ENCODE peak calls at places on chromosome 4, in four cellular contexts. One of them, this sample, is unnamed.

GRCh38 chr4:67549123-67549522 is 3.8 kb upstream of the CENPC start:
- DNase-seq in foreskin melanocyte: peak
- DNase-seq in WTC11: no peak
- DNase-seq in ecto neural progenitor cell: no peak
- DNase-seq in this sample: no peak

GRCh38 chr4:98341309-98341708 is 80.1 kb downstream of the RAP1GDS1 start:
- DNase-seq in foreskin melanocyte: no peak
- DNase-seq in WTC11: no peak
- DNase-seq in ecto neural progenitor cell: no peak
- DNase-seq in this sample: no peak

GRCh38 chr4:169649545-169650226 is 29.3 kb downstream of the CLCN3 start:
- DNase-seq in foreskin melanocyte: peak
- DNase-seq in WTC11: no peak
- DNase-seq in ecto neural progenitor cell: no peak
- DNase-seq in this sample: peak

GRCh38 chr4:106502106-106502699 is 133.6 kb upstream of the GIMD1 start:
- DNase-seq in foreskin melanocyte: peak
- DNase-seq in WTC11: peak
- DNase-seq in ecto neural progenitor cell: peak
- DNase-seq in this sample: peak

GRCh38 chr4:145868637-145869409 is 69.8 kb downstream of the ZNF827 start:
- DNase-seq in foreskin melanocyte: no peak
- DNase-seq in WTC11: no peak
- DNase-seq in ecto neural progenitor cell: no peak
- DNase-seq in this sample: no peak

GRCh38 chr4:41218703-41219102 is 4.4 kb upstream of the APBB2 start:
- DNase-seq in foreskin melanocyte: no peak
- DNase-seq in WTC11: no peak
- DNase-seq in ecto neural progenitor cell: no peak
- DNase-seq in this sample: no peak

GRCh38 chr4:10728016-10728415 is 43.4 kb upstream of the CLNK start:
- DNase-seq in foreskin melanocyte: no peak
- DNase-seq in WTC11: no peak
- DNase-seq in ecto neural progenitor cell: no peak
- DNase-seq in this sample: no peak

GRCh38 chr4:173424899-173425805 is 26.2 kb upstream of the SCRG1 start:
- DNase-seq in foreskin melanocyte: peak
- DNase-seq in WTC11: no peak
- DNase-seq in ecto neural progenitor cell: no peak
- DNase-seq in this sample: no peak

GRCh38 chr4:93897559-93897958 is 69.0 kb downstream of the ATOH1 start:
- DNase-seq in foreskin melanocyte: peak
- DNase-seq in WTC11: no peak
- DNase-seq in ecto neural progenitor cell: no peak
- DNase-seq in this sample: peak

GRCh38 chr4:109302366-109303140 is at the start of gene COL25A1:
- DNase-seq in foreskin melanocyte: peak
- DNase-seq in WTC11: peak
- DNase-seq in ecto neural progenitor cell: peak
- DNase-seq in this sample: peak

GRCh38 chr4:186628058-186628711 is 72.8 kb upstream of the MTNR1A start:
- DNase-seq in foreskin melanocyte: no peak
- DNase-seq in WTC11: no peak
- DNase-seq in ecto neural progenitor cell: no peak
- DNase-seq in this sample: no peak

GRCh38 chr4:10456270-10457254 is 664 bp downstream of the ZNF518B start:
- DNase-seq in foreskin melanocyte: peak
- DNase-seq in WTC11: peak
- DNase-seq in ecto neural progenitor cell: peak
- DNase-seq in this sample: no peak

GRCh38 chr4:36786519-36786918 is 458.0 kb upstream of the NWD2 start:
- DNase-seq in foreskin melanocyte: no peak
- DNase-seq in WTC11: no peak
- DNase-seq in ecto neural progenitor cell: no peak
- DNase-seq in this sample: no peak

GRCh38 chr4:118746251-118746919 is 61.2 kb downstream of the METTL14 start:
- DNase-seq in foreskin melanocyte: no peak
- DNase-seq in WTC11: no peak
- DNase-seq in ecto neural progenitor cell: no peak
- DNase-seq in this sample: no peak

GRCh38 chr4:83852085-83852451 is 316.2 kb downstream of the GPAT3 start:
- DNase-seq in foreskin melanocyte: no peak
- DNase-seq in WTC11: no peak
- DNase-seq in ecto neural progenitor cell: no peak
- DNase-seq in this sample: no peak

GRCh38 chr4:76153356-76153755 is 5.2 kb upstream of the NUP54 start:
- DNase-seq in foreskin melanocyte: peak
- DNase-seq in WTC11: no peak
- DNase-seq in ecto neural progenitor cell: no peak
- DNase-seq in this sample: peak

GRCh38 chr4:169017971-169018370 is 7.9 kb upstream of the CBR4 start:
- DNase-seq in foreskin melanocyte: peak
- DNase-seq in WTC11: no peak
- DNase-seq in ecto neural progenitor cell: peak
- DNase-seq in this sample: no peak

GRCh38 chr4:115259651-115260050 is 146.2 kb upstream of the NDST4 start:
- DNase-seq in foreskin melanocyte: no peak
- DNase-seq in WTC11: no peak
- DNase-seq in ecto neural progenitor cell: no peak
- DNase-seq in this sample: no peak

GRCh38 chr4:151667025-151667424 is 93.8 kb downstream of the GATB start:
- DNase-seq in foreskin melanocyte: no peak
- DNase-seq in WTC11: no peak
- DNase-seq in ecto neural progenitor cell: no peak
- DNase-seq in this sample: no peak

GRCh38 chr4:151566053-151566452 is 157.1 kb downstream of the FHIP1A start:
- DNase-seq in foreskin melanocyte: no peak
- DNase-seq in WTC11: no peak
- DNase-seq in ecto neural progenitor cell: no peak
- DNase-seq in this sample: no peak

This sample was measured in COLO829.